ENCODE peak calls at places on chromosomes 6 and 20, in six cellular contexts. G is heart left ventricle, F is left ventricle myocardium inferior, O is MM.1S, I is HCT116, N is thoracic aorta. J is an unnamed sample.

GRCh38 chr6:138349891-138350290 is 27.8 kb upstream of the SMIM28 start:
- DNase-seq in I (no peak), F (no peak), O (no peak), N (no peak), G (no peak), J (peak; percentile 3)

GRCh38 chr6:53335224-53335994 is 13.3 kb downstream of the ELOVL5 start:
- DNase-seq in G (peak; percentile 46), I (no peak), O (peak; percentile 77), F (no peak), N (no peak), J (no peak)

GRCh38 chr20:1332749-1333300 is 3.9 kb upstream of the SDCBP2 start:
- DNase-seq in I (no peak), O (no peak), N (no peak), G (peak; percentile 11), F (no peak), J (no peak)

GRCh38 chr20:61528591-61528990 is 276.5 kb downstream of the CDH4 start:
- DNase-seq in I (no peak), G (no peak), F (no peak), O (no peak), N (no peak), J (no peak)

GRCh38 chr6:168269455-168270243 is 49.9 kb downstream of the DACT2 start:
- DNase-seq in F (no peak), O (no peak), G (no peak), I (no peak), N (no peak), J (no peak)

GRCh38 chr6:99425647-99426453 is 742 bp upstream of the PNISR start:
- DNase-seq in N (peak; percentile 79), I (peak; percentile 86), F (peak; percentile 84), G (peak; percentile 84), O (peak; percentile 81), J (peak; percentile 87)

GRCh38 chr6:142478117-142478516 is 176.3 kb downstream of the ADGRG6 start:
- DNase-seq in N (no peak), I (peak; percentile 48), O (peak; percentile 17), G (no peak), F (no peak), J (peak; percentile 50)

GRCh38 chr20:23434521-23435313 is 4.8 kb upstream of the CSTL1 start:
- DNase-seq in I (no peak), N (no peak), F (no peak), O (no peak), G (no peak), J (no peak)

GRCh38 chr6:20873425-20874190 is 339.4 kb downstream of the CDKAL1 start:
- DNase-seq in N (no peak), F (no peak), G (no peak), I (no peak), O (no peak), J (peak; percentile 64)

GRCh38 chr6:11381801-11382513 is 149.5 kb upstream of the NEDD9 start:
- DNase-seq in G (peak; percentile 39), N (no peak), O (peak; percentile 88), F (no peak), I (no peak), J (no peak)

GRCh38 chr6:106586815-106587214 is 42.5 kb downstream of the RTN4IP1 start:
- DNase-seq in F (no peak), G (no peak), I (no peak), O (no peak), N (no peak), J (no peak)

GRCh38 chr6:1604991-1605821 is 4.5 kb upstream of the FOXC1 start:
- DNase-seq in N (no peak), F (no peak), O (no peak), I (no peak), G (no peak), J (no peak)

DNA sequence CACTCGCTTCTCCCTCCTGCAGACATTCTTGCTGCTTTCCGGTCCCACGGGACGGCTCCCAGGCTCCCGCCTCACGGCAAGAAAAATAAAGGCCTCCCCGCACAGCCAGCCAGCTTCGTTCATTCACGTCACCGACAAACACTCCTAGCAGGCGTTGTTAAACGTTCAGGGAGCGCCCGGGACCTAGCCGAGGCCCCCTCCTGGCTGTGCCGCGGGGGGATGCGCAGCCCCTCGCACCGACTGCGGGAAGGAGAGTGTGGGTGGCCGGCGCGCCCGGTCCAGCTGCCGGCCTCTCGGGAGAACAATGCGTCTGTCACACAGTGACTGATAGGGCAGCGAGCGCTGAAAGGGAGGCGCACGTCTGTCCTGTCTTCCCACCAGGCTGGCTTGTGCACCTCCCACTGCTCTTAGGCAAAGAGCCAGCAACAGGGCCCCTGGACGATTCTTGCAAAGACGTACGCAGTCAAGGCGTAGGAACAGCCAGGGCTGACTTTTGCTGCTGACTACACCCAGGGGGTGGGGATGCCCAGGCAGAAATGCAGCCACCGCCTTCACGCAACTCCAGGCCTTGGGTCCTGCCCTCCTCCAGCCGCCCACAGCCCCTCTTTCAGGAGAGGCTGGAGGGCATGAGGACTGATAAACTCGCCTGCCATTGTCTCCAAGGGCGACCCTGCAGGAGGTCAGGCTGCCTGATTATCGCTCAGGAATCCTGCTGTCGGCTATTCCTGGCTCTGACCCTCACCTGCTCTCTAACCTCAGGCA is 61.8 kb upstream of the HDDC2 start:
- DNase-seq in G (peak; percentile 82), I (no peak), F (peak; percentile 79), N (no peak), O (no peak), J (peak; percentile 83)
- H3K4me3 ChIP-seq in G (peak overlapping the region; percentile 62), I (no peak overlapping the region), F (peak overlapping the region; percentile 66), N (peak overlapping the region; percentile 76), O (no peak overlapping the region), J (peak overlapping the region; percentile 62)

GRCh38 chr20:44467289-44467883 is 8.3 kb upstream of the TTPAL start:
- DNase-seq in O (no peak), G (no peak), F (peak; percentile 40), N (no peak), I (no peak), J (peak; percentile 89)

GRCh38 chr20:44470327-44470726 is 5.3 kb upstream of the TTPAL start:
- DNase-seq in G (no peak), O (no peak), N (no peak), F (no peak), I (no peak), J (no peak)

GRCh38 chr20:44468044-44468782 is 7.5 kb upstream of the TTPAL start:
- DNase-seq in N (no peak), F (no peak), O (no peak), G (no peak), I (no peak), J (no peak)

GRCh38 chr20:44475372-44475693 is 341 bp upstream of the TTPAL start:
- DNase-seq in N (no peak), O (no peak), F (no peak), I (no peak), G (no peak), J (no peak)

DNA sequence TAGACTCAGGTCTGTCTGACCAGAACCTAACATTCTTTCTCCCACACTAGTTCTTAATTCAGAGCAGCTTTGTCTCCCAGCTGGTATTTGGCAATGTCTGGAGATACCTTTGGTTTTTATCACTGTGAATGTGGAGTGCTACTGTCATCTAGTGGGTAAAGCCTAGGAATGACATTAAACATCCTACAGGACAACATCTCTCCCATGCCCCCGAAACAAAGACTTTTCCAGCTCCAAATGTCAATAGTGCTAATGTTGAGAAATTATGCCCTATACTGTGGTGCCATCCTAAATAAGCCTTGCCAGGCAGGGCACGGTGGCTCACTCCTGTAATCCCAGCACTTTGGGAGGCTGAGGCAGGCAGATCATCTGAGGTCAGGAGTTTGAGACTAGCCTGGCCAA is 4.2 kb upstream of the TTPAL start:
- DNase-seq in O (no peak), F (no peak), I (no peak), N (no peak), G (no peak), J (peak; percentile 78)
- TF ChIP-seq CTCF in O (peak; percentile 9), F (peak; percentile 57), I (peak; percentile 36), N (no peak), G (peak; percentile 11), J (peak; percentile 73)

GRCh38 chr20:37522258-37523011 is 1.4 kb downstream of the NNAT start:
- DNase-seq in O (no peak), N (no peak), I (no peak), G (peak; percentile 71), F (peak; percentile 66), J (peak; percentile 67)
- H3K4me3 ChIP-seq in O (no peak overlapping the region), N (no peak overlapping the region), I (no peak overlapping the region), G (no peak overlapping the region), F (peak overlapping the region; percentile 20), J (peak overlapping the region; percentile 32)

GRCh38 chr6:333379-334002 is 41.2 kb downstream of the DUSP22 start:
- DNase-seq in F (no peak), O (no peak), I (no peak), G (no peak), N (no peak), J (no peak)

GRCh38 chr6:330948-331347 is 38.7 kb downstream of the DUSP22 start:
- DNase-seq in N (no peak), F (no peak), G (no peak), O (no peak), I (no peak), J (no peak)

GRCh38 chr6:334536-334935 is 42.2 kb downstream of the DUSP22 start:
- DNase-seq in O (no peak), G (no peak), N (no peak), I (no peak), F (no peak), J (no peak)

GRCh38 chr6:331622-332521 is 39.6 kb downstream of the DUSP22 start:
- DNase-seq in N (no peak), O (no peak), I (no peak), F (no peak), G (no peak), J (no peak)

GRCh38 chr6:332671-333070 is 40.4 kb downstream of the DUSP22 start:
- DNase-seq in G (no peak), I (no peak), N (no peak), O (no peak), F (no peak), J (peak; percentile 73)
- TF ChIP-seq CTCF in G (no peak), I (no peak), N (no peak), O (no peak), F (no peak), J (no peak)

DNA sequence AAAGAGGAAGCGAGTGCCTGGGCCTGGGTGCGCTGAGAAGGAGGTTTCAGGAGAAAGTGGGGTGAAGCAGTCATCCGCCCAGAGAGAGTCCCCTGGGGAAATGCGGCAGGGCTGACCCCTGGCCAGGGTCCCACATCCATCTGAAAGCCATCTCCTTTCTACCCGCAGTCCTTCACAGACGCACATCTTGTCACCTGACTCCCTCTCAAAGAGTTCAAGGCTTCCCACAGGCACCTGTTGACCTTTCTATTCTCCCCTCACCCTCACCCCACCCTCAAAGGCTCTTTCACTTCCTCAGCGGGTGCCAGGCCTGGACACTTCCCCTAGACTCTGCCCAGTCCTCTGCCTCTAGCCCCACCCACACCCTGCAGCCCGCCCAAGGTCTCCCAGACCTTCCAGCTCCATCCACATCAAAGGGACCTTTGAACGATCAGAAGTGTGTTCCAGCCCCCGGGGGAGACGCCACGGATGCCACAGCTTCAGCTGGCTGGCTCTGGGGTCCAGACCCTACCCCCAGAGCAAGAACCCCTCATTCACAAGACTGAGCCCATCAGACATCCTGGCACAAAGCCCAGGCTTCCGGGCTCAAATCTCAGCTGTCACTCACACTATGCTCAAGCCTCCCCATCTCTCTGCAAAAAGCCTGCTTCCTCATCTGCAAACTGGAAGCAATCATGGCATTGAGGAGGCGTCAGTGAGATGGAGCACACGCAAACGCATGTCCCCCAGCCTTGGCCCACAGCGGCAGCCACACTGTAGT is 2.1 kb downstream of the CTSZ start:
- DNase-seq in N (no peak), F (peak; percentile 61), O (peak; percentile 84), I (no peak), G (peak; percentile 65), J (no peak)
- H3K4me3 ChIP-seq in N (peak overlapping the region; percentile 81), F (peak overlapping the region; percentile 96), O (peak overlapping the region; percentile 19), I (no peak overlapping the region), G (peak overlapping the region; percentile 95), J (no peak overlapping the region)

GRCh38 chr6:159608961-159609673 is 83.9 kb downstream of the SOD2 start:
- DNase-seq in I (peak; percentile 58), O (peak; percentile 8), N (no peak), G (no peak), F (no peak), J (peak; percentile 76)
- TF ChIP-seq CTCF in I (peak; percentile 89), O (peak; percentile 35), N (no peak), G (no peak), F (peak; percentile 37), J (peak; percentile 93)